ENCODE peak calls at places on chromosomes 5 and 9, in six cellular contexts. E is cardiac muscle cell, Q is PC-3, W is uterus, K is fibroblast of lung, L is testis. F is an unnamed sample. For H3K36me3, the result is how much of the 10 kb centered on the place peaks cover.

GRCh38 chr9:135403733-135404450 is 75.7 kb upstream of the PPP1R26 start:
- DNase-seq in Q (no peak), K (no peak), W (no peak), E (peak), L (no peak), F (no peak)

GRCh38 chr9:96858018-96858573 is 3.8 kb upstream of the ZNF782 start:
- DNase-seq in Q (peak), E (peak), L (no peak), W (no peak), K (peak), F (no peak)

GRCh38 chr9:121557581-121558422 is 58.2 kb upstream of the GGTA1 start:
- DNase-seq in L (peak), W (peak), E (peak), K (peak), Q (peak), F (no peak)

GRCh38 chr9:103397868-103398600 is 402.9 kb downstream of the CYLC2 start:
- DNase-seq in L (peak), K (peak), W (no peak), E (peak), Q (peak), F (peak)

GRCh38 chr9:108933231-108933630 is 693 bp downstream of the ELP1 start:
- DNase-seq in E (no peak), L (no peak), Q (no peak), K (peak), W (peak), F (no peak)

GRCh38 chr9:99826579-99826978 is 4.9 kb downstream of the NR4A3 start:
- DNase-seq in W (no peak), L (no peak), K (no peak), Q (no peak), E (no peak), F (no peak)

GRCh38 chr9:73080110-73080683 is 71.5 kb upstream of the ANXA1 start:
- DNase-seq in Q (peak), E (no peak), K (no peak), L (no peak), W (no peak), F (no peak)

GRCh38 chr5:106759581-106759980 is 911.2 kb downstream of the EFNA5 start:
- DNase-seq in W (no peak), L (no peak), E (no peak), Q (peak), K (peak), F (no peak)

GRCh38 chr9:14670718-14671117 is 22.5 kb downstream of the ZDHHC21 start:
- DNase-seq in W (no peak), K (peak), E (no peak), L (no peak), Q (peak), F (no peak)

GRCh38 chr5:98540056-98540455 is 233.4 kb upstream of the RGMB start:
- DNase-seq in K (no peak), Q (no peak), W (no peak), L (no peak), E (no peak), F (no peak)

GRCh38 chr5:36688722-36689121 is 82.3 kb downstream of the SLC1A3 start:
- DNase-seq in K (no peak), E (peak), Q (peak), W (no peak), L (no peak), F (no peak)

GRCh38 chr9:127013597-127013996 is 99.0 kb downstream of the RALGPS1 start:
- DNase-seq in L (no peak), W (no peak), K (no peak), Q (peak), E (no peak), F (no peak)

GRCh38 chr5:35857004-35857345 is 284 bp downstream of the IL7R start:
- DNase-seq in W (no peak), K (peak), Q (peak), E (no peak), L (no peak), F (no peak)

GRCh38 chr9:76302543-76302942 is 91.7 kb downstream of the RFK start:
- DNase-seq in E (no peak), Q (no peak), K (no peak), W (no peak), L (no peak), F (no peak)

GRCh38 chr5:25544652-25545249 is 900.0 kb upstream of the CDH10 start:
- DNase-seq in W (no peak), L (peak), Q (peak), K (peak), E (peak), F (peak)

GRCh38 chr5:51378778-51379652 is 4.2 kb upstream of the ISL1 start:
- DNase-seq in W (no peak), Q (peak), E (peak), K (peak), L (peak), F (no peak)

GRCh38 chr5:51381801-51382507 is 1.3 kb upstream of the ISL1 start:
- DNase-seq in Q (no peak), W (no peak), L (no peak), E (peak), K (no peak), F (no peak)

GRCh38 chr5:51382759-51383493 is at the start of gene ISL1:
- DNase-seq in Q (peak), W (no peak), L (peak), K (peak), E (peak), F (no peak)

GRCh38 chr5:51382508-51382758 is 815 bp upstream of the ISL1 start:
- DNase-seq in K (no peak), Q (no peak), W (no peak), L (no peak), E (peak), F (no peak)

GRCh38 chr5:51380603-51381207 is 2.5 kb upstream of the ISL1 start:
- DNase-seq in K (no peak), E (peak), Q (peak), W (no peak), L (peak), F (no peak)
- H3K4me3 ChIP-seq in K (no peak), E (no peak), Q (peak), W (no peak), L (no peak), F (no peak)

DNA sequence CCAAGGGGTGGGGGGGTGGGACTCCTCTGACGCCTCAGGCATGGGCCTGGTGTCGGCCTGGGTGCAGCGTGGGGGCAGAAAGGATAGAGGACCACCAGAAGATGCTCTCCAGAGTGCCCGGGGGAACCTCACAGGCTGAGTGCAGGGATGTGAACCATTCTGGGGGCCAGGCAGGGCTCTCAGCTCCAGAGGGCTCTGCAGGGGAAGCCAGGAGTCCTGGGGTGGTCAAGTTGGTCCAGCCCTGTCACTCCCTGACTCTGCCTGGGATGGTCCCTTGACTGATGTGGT is 6.5 kb downstream of the GFI1B start:
- DNase-seq in Q (no peak), K (no peak), E (no peak), W (no peak), L (no peak), F (no peak)
- H3K36me3 ChIP-seq in Q (under half), K (under half), E (under half), W (under half), L (under half), F (under half)

GRCh38 chr5:144598451-144599068 is 427.9 kb downstream of the KCTD16 start:
- DNase-seq in E (peak), Q (no peak), W (no peak), L (no peak), K (no peak), F (no peak)
- H3K4me3 ChIP-seq in E (peak), Q (no peak), W (no peak), L (peak), K (no peak), F (peak)

DNA sequence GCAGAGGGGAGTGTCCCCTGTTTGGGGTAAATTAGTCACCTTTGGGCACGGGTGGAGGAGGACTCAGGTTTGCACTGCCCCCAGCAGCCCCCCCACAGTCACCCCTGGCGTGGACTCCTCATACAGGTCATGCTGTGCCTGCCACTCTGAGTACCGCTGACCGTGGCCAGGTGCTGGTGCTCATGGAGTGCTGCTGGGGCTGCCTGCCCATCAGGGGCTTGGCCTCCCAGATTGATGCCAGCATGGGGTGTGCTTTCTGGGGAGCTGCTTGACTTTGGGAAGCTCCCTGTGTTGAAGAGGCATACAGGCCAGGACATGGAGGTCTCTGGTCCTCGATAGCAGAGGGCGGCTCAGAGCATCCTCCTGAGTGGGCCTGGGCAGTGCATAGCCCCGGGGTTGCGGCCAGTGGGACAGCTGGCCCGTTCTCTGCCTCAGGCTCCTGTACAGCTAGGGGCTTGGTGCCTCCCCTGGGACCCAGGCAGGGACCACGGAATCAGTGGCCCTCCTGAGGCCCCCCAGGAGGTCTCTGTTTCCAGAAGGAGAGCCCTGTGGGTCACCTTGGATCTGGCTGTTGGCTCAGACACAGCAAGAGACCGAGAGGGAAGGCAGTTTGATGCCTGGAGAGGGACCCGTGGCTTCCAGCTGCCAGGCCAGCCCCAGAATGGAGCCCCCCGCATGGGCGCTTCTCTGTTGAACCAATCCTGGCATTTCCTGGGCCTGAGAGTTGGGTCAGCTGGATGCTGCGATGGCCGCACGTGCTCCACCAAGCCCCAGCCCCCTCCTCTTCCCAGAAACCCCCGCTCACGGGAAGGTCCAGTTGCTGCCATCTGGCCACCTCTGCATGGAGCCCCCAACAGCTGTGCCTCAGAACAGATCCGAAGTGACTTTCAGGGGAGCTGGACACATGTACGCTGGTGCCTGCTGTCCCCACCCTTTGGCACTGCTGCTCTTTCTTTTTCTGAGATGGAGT is 6.1 kb upstream of the AJM1 start:
- DNase-seq in Q (no peak), E (no peak), K (no peak), W (no peak), L (no peak), F (no peak)
- H3K36me3 ChIP-seq in Q (under half), E (under half), K (under half), W (under half), L (under half), F (under half)

DNA sequence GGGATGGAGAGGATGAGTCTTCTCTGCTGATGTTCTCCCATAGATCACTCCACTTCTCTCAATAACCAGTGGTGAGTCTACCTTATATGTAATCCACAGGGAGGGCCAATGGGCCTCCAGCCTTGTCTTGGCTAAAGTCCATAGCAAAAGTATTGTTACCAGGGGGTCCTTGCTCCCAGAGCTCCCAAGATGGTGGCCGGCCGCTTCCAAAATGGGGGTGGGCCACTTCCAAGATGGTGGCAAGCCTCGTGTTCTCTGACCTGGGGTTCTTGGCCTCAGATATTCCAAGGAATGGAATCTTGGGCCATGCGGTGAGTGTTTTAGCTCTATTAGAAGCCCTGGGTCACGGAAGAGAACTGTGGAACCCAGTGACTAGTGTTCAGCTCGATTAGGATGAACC is 12.0 kb upstream of the SLC24A2 start:
- DNase-seq in E (no peak), W (no peak), Q (no peak), K (no peak), L (no peak), F (no peak)
- H3K4me3 ChIP-seq in E (no peak), W (no peak), Q (no peak), K (no peak), L (no peak), F (no peak)